ENCODE peak calls at places on chromosome X, in six cellular contexts. C is HCT116, Y is GM23248, P is PC-3, M is hepatocyte, S is MM.1S. D is an unnamed sample.
A peak's percentile ranks its signal among the peaks of the same experiment; 100 is the strongest.

GRCh38 chrX:37976153-37976552 is 30.2 kb upstream of the SYTL5 start:
- DNase-seq in P (no peak), M (no peak), S (no peak), C (no peak), Y (peak; percentile 4), D (no peak)

GRCh38 chrX:53081925-53082772 is at the start of gene TSPYL2:
- DNase-seq in M (peak; percentile 96), Y (peak; percentile 93), C (peak; percentile 85), S (peak; percentile 88), P (peak; percentile 96), D (peak; percentile 89)

GRCh38 chrX:18461431-18461830 is 36.0 kb downstream of the CDKL5 start:
- DNase-seq in S (no peak), C (no peak), P (no peak), Y (no peak), M (no peak), D (no peak)

GRCh38 chrX:122555925-122556324 is 628.2 kb upstream of the GRIA3 start:
- DNase-seq in M (no peak), P (no peak), Y (no peak), S (no peak), C (no peak), D (no peak)

GRCh38 chrX:32673193-32673592 is 538.2 kb downstream of the DMD start:
- DNase-seq in Y (no peak), S (no peak), P (peak; percentile 2), C (no peak), M (peak; percentile 33), D (peak; percentile 37)

GRCh38 chrX:130771648-130772312 is 131.2 kb downstream of the ENOX2 start:
- DNase-seq in S (no peak), M (no peak), C (no peak), Y (no peak), P (no peak), D (no peak)

GRCh38 chrX:136711147-136711546 is 63.2 kb downstream of the CD40LG start:
- DNase-seq in P (peak; percentile 69), S (peak; percentile 59), M (peak; percentile 26), C (no peak), Y (peak; percentile 51), D (peak; percentile 27)

GRCh38 chrX:34884693-34885277 is 57.8 kb upstream of the FAM47B start:
- DNase-seq in P (peak; percentile 71), Y (peak; percentile 83), C (no peak), S (no peak), M (peak; percentile 49), D (no peak)

GRCh38 chrX:129577473-129577872 is 37.4 kb downstream of the OCRL start:
- DNase-seq in C (no peak), P (peak; percentile 5), M (peak; percentile 29), Y (peak; percentile 91), S (no peak), D (no peak)

GRCh38 chrX:77820328-77820727 is 34.3 kb upstream of the ATRX start:
- DNase-seq in S (no peak), M (no peak), C (no peak), Y (no peak), P (no peak), D (no peak)

GRCh38 chrX:25013593-25014365 is 2.0 kb downstream of the ARX start:
- DNase-seq in P (no peak), Y (no peak), S (peak; percentile 68), C (no peak), M (peak; percentile 43), D (no peak)

GRCh38 chrX:25012433-25012735 is 3.4 kb downstream of the ARX start:
- DNase-seq in C (no peak), S (peak; percentile 15), M (no peak), P (no peak), Y (peak; percentile 24), D (peak; percentile 62)

GRCh38 chrX:25012793-25013592 is 2.8 kb downstream of the ARX start:
- DNase-seq in S (no peak), M (no peak), P (no peak), Y (peak; percentile 19), C (no peak), D (no peak)

GRCh38 chrX:25010784-25011588 is 4.8 kb downstream of the ARX start:
- DNase-seq in P (no peak), C (no peak), S (no peak), Y (no peak), M (no peak), D (no peak)

GRCh38 chrX:25011589-25012432 is 4.0 kb downstream of the ARX start:
- DNase-seq in Y (no peak), C (no peak), P (no peak), S (no peak), M (no peak), D (no peak)
- TF ChIP-seq EZH2 in Y (no peak), C (no peak), P (no peak), S (no peak), M (peak; percentile 81), D (peak; percentile 69)

DNA sequence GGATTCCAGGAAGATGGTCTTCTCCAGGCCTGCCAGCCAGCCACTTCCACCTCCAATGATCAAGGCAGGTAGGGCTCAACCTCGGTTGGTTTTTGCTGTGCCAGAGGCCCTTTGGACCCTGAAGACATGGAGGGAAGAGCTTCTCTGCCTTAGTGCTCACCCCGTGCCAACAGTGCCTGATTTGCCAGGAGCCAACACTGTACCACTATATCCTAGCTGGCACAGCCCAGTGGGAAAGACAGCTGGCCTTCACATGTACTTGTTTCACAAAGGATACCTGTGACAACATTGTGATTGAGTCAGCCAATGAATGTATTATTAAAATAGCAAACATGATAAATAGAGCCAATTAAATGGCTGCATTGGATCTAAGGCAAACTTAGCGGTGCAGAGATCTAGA is 51.9 kb upstream of the PRPS1 start:
- DNase-seq in P (no peak), Y (no peak), M (no peak), S (no peak), C (no peak), D (no peak)
- H3K9me2 ChIP-seq in P (no peaks in the 10 kb centered on the region), Y (no peaks in the 10 kb centered on the region), M (no peaks in the 10 kb centered on the region), S (no peaks in the 10 kb centered on the region), C (no peaks in the 10 kb centered on the region), D (no peaks in the 10 kb centered on the region)

GRCh38 chrX:13077168-13077567 is 32.7 kb upstream of the FAM9C start:
- DNase-seq in P (peak; percentile 56), M (no peak), Y (peak; percentile 63), S (no peak), C (no peak), D (no peak)
- TF ChIP-seq EZH2phosphoT487 in P (no peak), M (no peak), Y (no peak), S (no peak), C (no peak), D (no peak)

DNA sequence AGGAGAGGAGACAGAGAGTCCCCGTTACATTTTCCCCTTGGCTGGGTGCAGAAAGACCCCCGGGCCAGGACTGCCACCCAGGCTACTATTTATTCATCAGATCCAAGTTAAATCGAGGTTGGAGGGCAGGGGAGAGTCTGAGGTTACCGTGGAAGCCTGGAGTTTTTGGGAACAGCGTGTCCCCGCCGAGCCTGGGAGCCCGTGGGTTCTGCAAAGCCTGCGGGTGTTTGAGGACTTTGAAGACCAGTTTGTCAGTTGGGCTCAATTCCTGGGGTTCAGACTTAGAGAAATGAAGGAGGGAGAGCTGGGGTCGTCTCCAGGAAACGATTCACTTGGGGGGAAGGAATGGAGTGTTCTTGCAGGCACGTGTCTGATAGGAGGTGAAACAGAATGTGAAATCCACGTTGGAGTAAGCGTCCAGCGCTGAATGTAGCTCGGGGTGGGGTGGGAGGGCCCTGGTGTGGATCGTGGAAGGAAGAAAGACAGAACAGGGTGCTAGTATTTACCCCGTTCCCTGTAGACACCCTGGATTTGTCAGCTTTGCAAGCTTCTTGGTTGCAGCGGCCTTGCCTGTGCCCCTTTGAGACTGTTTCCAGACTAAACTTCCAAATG is 2.6 kb downstream of the SHOX start:
- DNase-seq in Y (no peak), P (no peak), M (no peak), S (no peak), C (no peak), D (no peak)
- TF ChIP-seq EZH2 in Y (no peak), P (no peak), M (no peak), S (no peak), C (no peak), D (peak; percentile 96)

DNA sequence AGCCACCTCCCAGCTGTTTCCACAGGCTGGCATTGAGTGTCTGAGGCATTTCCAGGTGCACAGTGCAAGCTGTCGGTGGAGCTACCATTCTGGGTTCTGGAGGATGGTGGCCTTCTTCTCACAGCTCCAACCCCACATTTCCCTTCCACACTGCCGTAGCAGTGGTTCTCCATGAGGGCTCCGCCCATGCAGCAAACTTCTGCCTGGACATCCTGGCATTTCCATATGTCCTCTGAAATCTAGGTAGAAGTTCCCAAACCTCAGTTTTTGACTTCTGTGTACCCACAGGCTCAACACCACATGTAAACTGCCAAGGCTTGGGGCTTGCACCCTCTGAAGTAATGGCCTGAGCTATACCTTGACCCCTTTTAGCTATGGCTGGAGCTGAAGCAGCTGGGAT is 10.3 kb upstream of the FRMPD4 start:
- DNase-seq in M (no peak), P (no peak), S (no peak), C (no peak), Y (no peak), D (no peak)
- H3K9me2 ChIP-seq in M (no peaks in the 10 kb centered on the region), P (no peaks in the 10 kb centered on the region), S (no peaks in the 10 kb centered on the region), C (no peaks in the 10 kb centered on the region), Y (no peaks in the 10 kb centered on the region), D (no peaks in the 10 kb centered on the region)

GRCh38 chrX:149282909-149283308 is 222.2 kb downstream of the IDS start:
- DNase-seq in M (no peak), C (no peak), S (no peak), Y (no peak), P (no peak), D (no peak)

GRCh38 chrX:149284616-149285015 is 220.5 kb downstream of the IDS start:
- DNase-seq in M (no peak), S (no peak), Y (no peak), P (no peak), C (no peak), D (no peak)

GRCh38 chrX:149283853-149284252 is 221.3 kb downstream of the IDS start:
- DNase-seq in C (no peak), M (no peak), S (no peak), P (no peak), Y (no peak), D (no peak)

GRCh38 chrX:149286940-149287349 is 218.2 kb downstream of the IDS start:
- DNase-seq in M (peak; percentile 58), C (peak; percentile 12), P (peak; percentile 52), Y (peak; percentile 39), S (peak; percentile 52), D (peak; percentile 52)
- TF ChIP-seq EZH2phosphoT487 in M (no peak), C (no peak), P (no peak), Y (no peak), S (no peak), D (no peak)

D was measured in GM23338.